ENCODE peak calls at places on chromosome 7, in five cellular contexts. One of them, this sample, is unnamed.

GRCh38 chr7:2158331-2159175 is 74.2 kb downstream of the MAD1L1 start:
- DNase-seq in osteoblast: peak
- DNase-seq in upper lobe of right lung: peak
- DNase-seq in colonic mucosa: no peak
- DNase-seq in HepG2: no peak
- DNase-seq in this sample: no peak

GRCh38 chr7:9307131-9307530 is 873.7 kb downstream of the NXPH1 start:
- DNase-seq in HepG2: no peak
- DNase-seq in upper lobe of right lung: no peak
- DNase-seq in osteoblast: no peak
- DNase-seq in colonic mucosa: no peak
- DNase-seq in this sample: no peak

GRCh38 chr7:100949931-100950443 is 653 bp downstream of the MUC3A start:
- DNase-seq in osteoblast: no peak
- DNase-seq in upper lobe of right lung: no peak
- DNase-seq in colonic mucosa: no peak
- DNase-seq in HepG2: no peak
- DNase-seq in this sample: no peak

GRCh38 chr7:100087055-100087750 is 1.6 kb upstream of the COPS6 start:
- DNase-seq in HepG2: no peak
- DNase-seq in upper lobe of right lung: no peak
- DNase-seq in colonic mucosa: no peak
- DNase-seq in osteoblast: peak
- DNase-seq in this sample: peak

GRCh38 chr7:133980794-133981193 is 146.3 kb upstream of the LRGUK start:
- DNase-seq in HepG2: no peak
- DNase-seq in colonic mucosa: no peak
- DNase-seq in osteoblast: peak
- DNase-seq in upper lobe of right lung: no peak
- DNase-seq in this sample: no peak

GRCh38 chr7:2440608-2441245 is 35.5 kb downstream of the GRIFIN start:
- DNase-seq in upper lobe of right lung: no peak
- DNase-seq in HepG2: peak
- DNase-seq in colonic mucosa: no peak
- DNase-seq in osteoblast: peak
- DNase-seq in this sample: peak

GRCh38 chr7:153942036-153942435 is 110.2 kb upstream of the DPP6 start:
- DNase-seq in HepG2: no peak
- DNase-seq in upper lobe of right lung: no peak
- DNase-seq in colonic mucosa: no peak
- DNase-seq in osteoblast: no peak
- DNase-seq in this sample: no peak

GRCh38 chr7:112484671-112485097 is 3.9 kb downstream of the LSMEM1 start:
- DNase-seq in HepG2: peak
- DNase-seq in upper lobe of right lung: no peak
- DNase-seq in colonic mucosa: no peak
- DNase-seq in osteoblast: peak
- DNase-seq in this sample: peak

GRCh38 chr7:40471891-40472290 is 337.1 kb downstream of the SUGCT start:
- DNase-seq in HepG2: no peak
- DNase-seq in osteoblast: no peak
- DNase-seq in upper lobe of right lung: no peak
- DNase-seq in colonic mucosa: no peak
- DNase-seq in this sample: no peak

GRCh38 chr7:26533163-26533562 is 241.5 kb downstream of the SNX10 start:
- DNase-seq in colonic mucosa: no peak
- DNase-seq in HepG2: no peak
- DNase-seq in osteoblast: no peak
- DNase-seq in upper lobe of right lung: no peak
- DNase-seq in this sample: no peak

GRCh38 chr7:106065560-106066500 is 46.3 kb downstream of the SYPL1 start:
- DNase-seq in upper lobe of right lung: no peak
- DNase-seq in HepG2: peak
- DNase-seq in osteoblast: no peak
- DNase-seq in colonic mucosa: peak
- DNase-seq in this sample: no peak

GRCh38 chr7:10122573-10123100 is 851.0 kb upstream of the PHF14 start:
- DNase-seq in upper lobe of right lung: no peak
- DNase-seq in osteoblast: no peak
- DNase-seq in HepG2: no peak
- DNase-seq in colonic mucosa: no peak
- DNase-seq in this sample: peak

GRCh38 chr7:105389090-105389650 is 449 bp upstream of the SRPK2 start:
- DNase-seq in upper lobe of right lung: peak
- DNase-seq in HepG2: peak
- DNase-seq in colonic mucosa: peak
- DNase-seq in osteoblast: peak
- DNase-seq in this sample: peak

GRCh38 chr7:19984231-19984632 is 210.8 kb upstream of the TMEM196 start:
- DNase-seq in osteoblast: no peak
- DNase-seq in upper lobe of right lung: no peak
- DNase-seq in HepG2: no peak
- DNase-seq in colonic mucosa: no peak
- DNase-seq in this sample: no peak

GRCh38 chr7:28533731-28534531 is 121.6 kb downstream of the CREB5 start:
- DNase-seq in osteoblast: no peak
- DNase-seq in colonic mucosa: peak
- DNase-seq in upper lobe of right lung: no peak
- DNase-seq in HepG2: no peak
- DNase-seq in this sample: peak

GRCh38 chr7:525740-526139 is 6.1 kb upstream of the PDGFA start:
- DNase-seq in upper lobe of right lung: no peak
- DNase-seq in osteoblast: peak
- DNase-seq in colonic mucosa: no peak
- DNase-seq in HepG2: no peak
- DNase-seq in this sample: no peak

GRCh38 chr7:23246540-23246939 is at the start of gene GPNMB:
- DNase-seq in HepG2: no peak
- DNase-seq in colonic mucosa: peak
- DNase-seq in upper lobe of right lung: no peak
- DNase-seq in osteoblast: peak
- DNase-seq in this sample: peak

GRCh38 chr7:71787513-71787912 is 624.6 kb downstream of the CALN1 start:
- DNase-seq in colonic mucosa: no peak
- DNase-seq in HepG2: no peak
- DNase-seq in upper lobe of right lung: no peak
- DNase-seq in osteoblast: no peak
- DNase-seq in this sample: no peak

GRCh38 chr7:43849069-43849468 is 20.2 kb downstream of the MRPS24 start:
- DNase-seq in osteoblast: no peak
- DNase-seq in colonic mucosa: no peak
- DNase-seq in HepG2: no peak
- DNase-seq in upper lobe of right lung: no peak
- DNase-seq in this sample: no peak

GRCh38 chr7:18499407-18500197 is 4.1 kb downstream of the HDAC9 start:
- DNase-seq in HepG2: no peak
- DNase-seq in osteoblast: no peak
- DNase-seq in upper lobe of right lung: no peak
- DNase-seq in colonic mucosa: no peak
- DNase-seq in this sample: no peak

GRCh38 chr7:16492513-16493062 is 27.1 kb upstream of the SOSTDC1 start:
- DNase-seq in upper lobe of right lung: no peak
- DNase-seq in HepG2: peak
- DNase-seq in colonic mucosa: no peak
- DNase-seq in osteoblast: no peak
- DNase-seq in this sample: peak

GRCh38 chr7:137390076-137390475 is 46.5 kb upstream of the PTN start:
- DNase-seq in upper lobe of right lung: no peak
- DNase-seq in HepG2: no peak
- DNase-seq in colonic mucosa: no peak
- DNase-seq in osteoblast: no peak
- DNase-seq in this sample: no peak

GRCh38 chr7:24366901-24367300 is 82.9 kb downstream of the NPY start:
- DNase-seq in osteoblast: no peak
- DNase-seq in colonic mucosa: no peak
- DNase-seq in HepG2: no peak
- DNase-seq in upper lobe of right lung: no peak
- DNase-seq in this sample: no peak

GRCh38 chr7:21383833-21384220 is 44.1 kb upstream of the SP4 start:
- DNase-seq in colonic mucosa: no peak
- DNase-seq in HepG2: no peak
- DNase-seq in upper lobe of right lung: no peak
- DNase-seq in osteoblast: no peak
- DNase-seq in this sample: no peak

GRCh38 chr7:88321694-88322093 is 15.0 kb upstream of the STEAP4 start:
- DNase-seq in HepG2: no peak
- DNase-seq in colonic mucosa: no peak
- DNase-seq in osteoblast: no peak
- DNase-seq in upper lobe of right lung: no peak
- DNase-seq in this sample: no peak

GRCh38 chr7:44973610-44974401 is 5.0 kb downstream of the MYO1G start:
- DNase-seq in HepG2: peak
- DNase-seq in osteoblast: peak
- DNase-seq in colonic mucosa: peak
- DNase-seq in upper lobe of right lung: peak
- DNase-seq in this sample: peak
- TF ChIP-seq CTCF in HepG2: peak
- TF ChIP-seq CTCF in osteoblast: peak
- TF ChIP-seq CTCF in colonic mucosa: peak
- TF ChIP-seq CTCF in upper lobe of right lung: peak
- TF ChIP-seq CTCF in this sample: peak

DNA sequence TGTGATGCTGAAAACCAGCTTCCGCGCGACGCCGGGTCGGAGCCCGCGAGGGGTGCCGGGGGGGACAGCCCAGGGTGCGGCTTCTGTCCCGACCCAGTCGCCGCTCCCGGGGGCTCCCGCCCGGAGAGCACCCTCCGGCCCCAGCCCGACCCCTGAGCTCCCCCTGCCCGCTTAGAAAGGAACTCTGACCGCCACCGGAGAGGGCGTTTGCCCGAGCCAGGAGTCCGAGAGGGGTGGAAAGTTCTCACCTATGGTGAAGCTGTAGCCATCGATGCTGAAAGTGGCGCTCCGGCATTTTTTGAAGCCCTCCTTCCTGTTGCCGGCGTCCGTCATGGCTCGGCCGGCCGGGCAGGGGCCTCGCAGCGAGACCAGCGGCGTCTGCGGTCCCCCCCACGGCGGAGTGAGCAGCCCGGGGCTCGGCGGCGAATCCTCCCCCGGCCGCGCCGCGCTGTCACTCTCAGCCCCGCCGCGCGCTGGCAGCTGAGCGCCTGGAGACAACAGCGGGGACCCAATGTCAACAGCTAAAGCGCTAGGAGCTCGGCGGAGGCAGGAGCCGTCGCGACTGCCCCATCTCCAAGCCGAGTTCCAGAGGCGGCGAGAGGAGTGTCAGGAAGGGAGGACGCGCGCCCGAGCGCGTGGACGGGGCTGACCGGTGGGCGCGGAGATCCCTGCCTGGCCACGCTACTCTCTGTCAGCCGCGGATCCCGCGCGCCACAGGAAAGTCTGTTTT is 191.6 kb downstream of the LSM5 start:
- DNase-seq in upper lobe of right lung: no peak
- DNase-seq in HepG2: no peak
- DNase-seq in colonic mucosa: no peak
- DNase-seq in osteoblast: peak
- DNase-seq in this sample: no peak
- TF ChIP-seq CTCF in upper lobe of right lung: no peak
- TF ChIP-seq CTCF in HepG2: no peak
- TF ChIP-seq CTCF in colonic mucosa: no peak
- TF ChIP-seq CTCF in osteoblast: no peak
- TF ChIP-seq CTCF in this sample: no peak

GRCh38 chr7:141575654-141576448 is 24.6 kb downstream of the AGK start:
- DNase-seq in osteoblast: no peak
- DNase-seq in HepG2: no peak
- DNase-seq in upper lobe of right lung: no peak
- DNase-seq in colonic mucosa: no peak
- DNase-seq in this sample: no peak

GRCh38 chr7:141571059-141571458 is 19.8 kb downstream of the AGK start:
- DNase-seq in colonic mucosa: no peak
- DNase-seq in HepG2: no peak
- DNase-seq in osteoblast: no peak
- DNase-seq in upper lobe of right lung: no peak
- DNase-seq in this sample: no peak

GRCh38 chr7:141572175-141572574 is 21.0 kb downstream of the AGK start:
- DNase-seq in upper lobe of right lung: no peak
- DNase-seq in osteoblast: no peak
- DNase-seq in HepG2: no peak
- DNase-seq in colonic mucosa: no peak
- DNase-seq in this sample: no peak

GRCh38 chr7:141575164-141575563 is 24.0 kb downstream of the AGK start:
- DNase-seq in colonic mucosa: no peak
- DNase-seq in osteoblast: no peak
- DNase-seq in HepG2: no peak
- DNase-seq in upper lobe of right lung: no peak
- DNase-seq in this sample: no peak

DNA sequence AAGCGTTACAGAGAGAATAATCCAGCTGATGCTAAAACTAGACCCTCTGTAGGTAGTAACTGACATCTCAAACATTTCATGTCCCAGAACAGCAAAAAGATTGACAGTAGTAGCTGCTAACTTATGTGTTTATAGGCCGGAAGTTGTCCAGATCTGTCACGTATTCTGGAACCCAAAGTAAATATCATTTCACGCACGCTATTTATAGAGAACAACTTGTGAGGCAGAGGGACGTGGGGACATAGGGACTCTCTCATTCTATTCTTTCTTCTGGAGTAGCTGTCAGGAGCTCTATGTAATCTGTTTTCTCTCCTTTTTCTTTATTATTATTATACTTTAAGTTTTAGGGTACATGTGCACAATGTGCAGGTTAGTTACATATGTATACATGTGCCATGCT is 22.3 kb downstream of the AGK start:
- DNase-seq in osteoblast: no peak
- DNase-seq in upper lobe of right lung: no peak
- DNase-seq in colonic mucosa: no peak
- DNase-seq in HepG2: no peak
- DNase-seq in this sample: no peak
- TF ChIP-seq CTCF in osteoblast: no peak
- TF ChIP-seq CTCF in upper lobe of right lung: no peak
- TF ChIP-seq CTCF in colonic mucosa: no peak
- TF ChIP-seq CTCF in HepG2: no peak
- TF ChIP-seq CTCF in this sample: no peak

DNA sequence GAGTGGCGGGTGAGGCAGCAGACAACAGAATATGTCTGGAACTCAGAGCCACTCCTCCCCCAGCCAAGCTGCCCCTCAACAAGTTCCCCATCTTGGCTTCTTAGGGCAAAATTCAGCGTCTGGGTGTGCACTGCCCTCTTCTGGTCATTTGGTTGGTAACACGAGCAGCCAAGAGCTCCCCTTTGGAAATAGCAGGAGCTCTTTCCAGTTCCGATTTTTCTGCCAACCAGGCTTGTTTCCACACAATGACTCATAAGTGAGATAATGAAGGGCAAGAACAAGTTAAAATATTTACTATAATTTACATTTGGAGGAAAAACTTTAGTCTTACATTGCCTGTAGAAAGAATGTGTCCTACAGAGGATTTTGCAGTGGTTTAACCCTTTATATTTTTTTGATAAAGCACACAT is 70.5 kb downstream of the ADCYAP1R1 start:
- DNase-seq in colonic mucosa: peak
- DNase-seq in HepG2: peak
- DNase-seq in osteoblast: no peak
- DNase-seq in upper lobe of right lung: no peak
- DNase-seq in this sample: peak
- TF ChIP-seq CTCF in colonic mucosa: peak
- TF ChIP-seq CTCF in HepG2: peak
- TF ChIP-seq CTCF in osteoblast: peak
- TF ChIP-seq CTCF in upper lobe of right lung: peak
- TF ChIP-seq CTCF in this sample: peak

GRCh38 chr7:97971990-97972943 is 17.7 kb downstream of the OCM2 start:
- DNase-seq in colonic mucosa: peak
- DNase-seq in osteoblast: peak
- DNase-seq in upper lobe of right lung: peak
- DNase-seq in HepG2: peak
- DNase-seq in this sample: peak
- TF ChIP-seq CTCF in colonic mucosa: no peak
- TF ChIP-seq CTCF in osteoblast: peak
- TF ChIP-seq CTCF in upper lobe of right lung: no peak
- TF ChIP-seq CTCF in HepG2: peak
- TF ChIP-seq CTCF in this sample: peak

This sample was measured in fibroblast of pulmonary artery.